ENCODE peak calls at places on chromosomes 2 and 18, in nine cellular contexts. E is mucosa of descending colon, Y is endothelial cell of umbilical vein, N is uterus, D is stomach, M is astrocyte of the cerebellum, Z is adipocyte, H is NB4, J is epithelial cell of esophagus. I is an unnamed sample.

GRCh38 chr2:86413296-86414085 is 27.7 kb upstream of the KDM3A start:
- DNase-seq in E (no peak), J (peak), H (no peak), Y (peak), D (no peak), M (no peak), Z (no peak), N (no peak), I (no peak)

GRCh38 chr2:215950009-215950408 is 63.3 kb downstream of the MREG start:
- DNase-seq in Y (peak), N (no peak), J (peak), M (peak), E (no peak), D (no peak), Z (peak), H (peak), I (peak)

GRCh38 chr2:120580709-120581108 is 155.0 kb upstream of the GLI2 start:
- DNase-seq in H (no peak), N (no peak), E (no peak), Y (no peak), M (no peak), Z (no peak), D (no peak), J (peak), I (no peak)

GRCh38 chr2:169928463-169928864 is 101.2 kb downstream of the UBR3 start:
- DNase-seq in Y (peak), Z (peak), M (peak), N (no peak), H (peak), J (peak), E (peak), D (no peak), I (peak)

GRCh38 chr2:46177461-46178089 is 119.6 kb upstream of the EPAS1 start:
- DNase-seq in N (no peak), J (no peak), H (no peak), D (no peak), E (no peak), Z (no peak), M (no peak), Y (no peak), I (no peak)

GRCh38 chr2:238422285-238422684 is 4.4 kb upstream of the ASB1 start:
- DNase-seq in H (no peak), Y (no peak), Z (no peak), J (no peak), D (no peak), N (no peak), E (no peak), M (no peak), I (no peak)

GRCh38 chr2:234500394-234501006 is 3.6 kb upstream of the ARL4C start:
- DNase-seq in Y (peak), M (no peak), Z (peak), J (peak), E (peak), D (peak), H (peak), N (no peak), I (peak)

GRCh38 chr2:42865884-42866861 is 73.8 kb upstream of the HAAO start:
- DNase-seq in Z (no peak), H (no peak), E (no peak), N (peak), D (no peak), J (no peak), M (no peak), Y (no peak), I (no peak)

GRCh38 chr2:158038906-158039305 is 62.8 kb upstream of the UPP2 start:
- DNase-seq in Z (no peak), H (no peak), N (no peak), D (no peak), Y (no peak), E (no peak), M (no peak), J (no peak), I (no peak)
- H3K4me3 ChIP-seq in Z (no peak), H (no peak), N (no peak), D (no peak), Y (no peak), E (no peak), M (no peak), J (no peak), I (no peak)

GRCh38 chr2:113887393-113887792 is 2.5 kb upstream of the ACTR3 start:
- DNase-seq in E (no peak), M (no peak), H (no peak), Z (no peak), Y (no peak), D (no peak), J (no peak), N (no peak), I (no peak)

GRCh38 chr2:113890253-113891235 is 655 bp downstream of the ACTR3 start:
- DNase-seq in Y (peak), Z (peak), N (peak), J (peak), H (peak), D (peak), E (peak), M (peak), I (peak)

GRCh38 chr2:113889471-113890252 is at the start of gene ACTR3:
- DNase-seq in E (peak), N (peak), Y (peak), D (peak), Z (peak), M (peak), H (peak), J (peak), I (peak)

GRCh38 chr2:113888641-113889470 is 1.0 kb upstream of the ACTR3 start:
- DNase-seq in H (no peak), D (peak), N (no peak), J (no peak), Y (no peak), M (no peak), Z (no peak), E (peak), I (no peak)

DNA sequence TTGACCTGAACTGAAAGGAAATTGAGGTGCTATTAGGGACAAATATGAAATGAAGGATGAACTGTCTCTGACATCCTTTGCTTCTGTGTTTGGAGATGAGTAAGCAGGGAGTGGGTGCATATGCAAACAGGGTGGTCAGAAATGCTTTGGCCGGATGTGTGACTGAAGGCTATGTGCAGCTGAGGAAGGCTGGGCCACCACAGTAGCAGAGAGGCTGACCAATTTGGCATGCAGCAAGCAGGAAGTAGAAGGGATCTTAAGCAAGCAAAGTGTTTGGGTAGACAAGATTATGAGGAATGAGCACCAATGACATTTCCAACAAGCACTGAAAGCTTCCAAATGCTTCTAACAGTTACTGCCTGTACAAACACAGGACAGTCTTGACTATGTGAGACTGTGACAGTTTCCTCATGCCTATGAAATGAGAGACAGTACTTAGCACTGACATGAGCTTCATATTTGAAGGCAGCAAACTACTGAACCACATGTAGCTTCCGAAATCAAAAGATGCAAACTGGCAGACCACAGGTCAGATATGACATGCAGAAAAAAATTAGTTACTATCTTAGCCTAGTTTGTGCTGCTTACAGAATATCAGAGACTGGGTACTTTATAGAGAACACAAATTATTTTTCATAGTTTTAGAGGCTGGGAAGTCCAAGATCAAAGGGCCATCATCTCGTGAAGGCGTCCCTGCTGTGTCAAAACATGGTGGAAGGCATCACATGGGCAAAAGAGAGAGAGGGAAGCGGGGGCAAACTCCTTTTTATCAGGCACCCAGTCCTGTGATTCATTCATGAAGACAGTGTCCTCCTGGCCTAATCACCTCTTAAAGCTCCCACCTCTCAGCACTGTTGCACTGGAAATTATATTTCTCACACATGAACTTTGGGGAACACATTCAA is 3.2 kb upstream of the ACTR3 start:
- DNase-seq in D (peak), H (peak), J (peak), N (no peak), Z (peak), Y (no peak), E (peak), M (peak), I (peak)
- H3K4me3 ChIP-seq in D (no peak), H (peak), J (no peak), N (no peak), Z (no peak), Y (no peak), E (no peak), M (no peak), I (no peak)

DNA sequence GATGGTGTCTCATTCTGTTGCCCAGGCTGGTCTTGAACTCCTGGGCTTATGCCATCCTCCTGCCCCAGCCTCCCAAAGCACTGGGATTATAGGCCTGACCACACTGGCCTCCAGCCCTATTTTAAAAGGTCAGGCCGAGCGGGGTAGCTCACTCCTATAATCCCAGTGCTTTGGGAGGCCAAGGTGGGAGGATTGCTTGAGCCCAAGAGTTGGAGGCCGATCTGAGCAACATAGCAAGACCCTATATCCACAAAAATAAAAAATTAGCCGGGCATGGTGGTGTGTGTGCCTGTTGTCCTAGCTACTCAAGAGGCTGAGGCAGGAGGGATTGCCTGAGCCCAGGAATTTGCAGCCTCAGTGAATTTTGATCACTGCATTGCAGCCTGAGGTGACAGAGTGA is 3.9 kb downstream of the CAB39 start:
- DNase-seq in J (no peak), D (no peak), Z (no peak), H (no peak), M (no peak), Y (no peak), N (no peak), E (no peak), I (no peak)
- H3K4me3 ChIP-seq in J (no peak), D (no peak), Z (no peak), H (no peak), M (no peak), Y (no peak), N (no peak), E (no peak), I (no peak)

GRCh38 chr2:37349376-37349775 is 4.9 kb downstream of the QPCT start:
- DNase-seq in D (no peak), M (no peak), Z (no peak), J (no peak), E (no peak), H (peak), Y (no peak), N (no peak), I (peak)
- H3K4me3 ChIP-seq in D (no peak), M (no peak), Z (no peak), J (no peak), E (no peak), H (no peak), Y (no peak), N (no peak), I (no peak)

DNA sequence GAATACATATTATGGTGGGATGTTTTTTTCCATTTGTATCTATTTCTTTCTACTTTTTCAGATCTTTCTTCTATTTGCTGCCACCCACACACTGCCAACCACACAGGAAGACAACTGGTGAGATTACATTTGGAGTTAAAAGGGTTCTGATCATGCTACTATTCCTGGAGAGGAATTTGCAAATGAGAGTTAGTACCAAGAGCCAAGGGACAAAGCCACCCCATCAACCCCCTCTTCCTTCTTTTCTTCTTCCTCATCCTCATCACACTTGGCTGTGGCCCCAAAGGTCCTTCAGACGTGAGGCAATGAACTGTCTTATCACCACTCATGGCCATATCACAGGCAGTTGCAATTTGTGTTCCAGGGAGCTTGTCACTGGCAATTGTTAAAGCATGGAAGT is 215.6 kb upstream of the SLC14A2 start:
- DNase-seq in N (no peak), D (no peak), Z (no peak), M (no peak), J (no peak), Y (no peak), H (no peak), E (no peak), I (no peak)
- H3K4me3 ChIP-seq in N (no peak), D (no peak), Z (no peak), M (no peak), J (no peak), Y (no peak), H (no peak), E (no peak), I (no peak)

DNA sequence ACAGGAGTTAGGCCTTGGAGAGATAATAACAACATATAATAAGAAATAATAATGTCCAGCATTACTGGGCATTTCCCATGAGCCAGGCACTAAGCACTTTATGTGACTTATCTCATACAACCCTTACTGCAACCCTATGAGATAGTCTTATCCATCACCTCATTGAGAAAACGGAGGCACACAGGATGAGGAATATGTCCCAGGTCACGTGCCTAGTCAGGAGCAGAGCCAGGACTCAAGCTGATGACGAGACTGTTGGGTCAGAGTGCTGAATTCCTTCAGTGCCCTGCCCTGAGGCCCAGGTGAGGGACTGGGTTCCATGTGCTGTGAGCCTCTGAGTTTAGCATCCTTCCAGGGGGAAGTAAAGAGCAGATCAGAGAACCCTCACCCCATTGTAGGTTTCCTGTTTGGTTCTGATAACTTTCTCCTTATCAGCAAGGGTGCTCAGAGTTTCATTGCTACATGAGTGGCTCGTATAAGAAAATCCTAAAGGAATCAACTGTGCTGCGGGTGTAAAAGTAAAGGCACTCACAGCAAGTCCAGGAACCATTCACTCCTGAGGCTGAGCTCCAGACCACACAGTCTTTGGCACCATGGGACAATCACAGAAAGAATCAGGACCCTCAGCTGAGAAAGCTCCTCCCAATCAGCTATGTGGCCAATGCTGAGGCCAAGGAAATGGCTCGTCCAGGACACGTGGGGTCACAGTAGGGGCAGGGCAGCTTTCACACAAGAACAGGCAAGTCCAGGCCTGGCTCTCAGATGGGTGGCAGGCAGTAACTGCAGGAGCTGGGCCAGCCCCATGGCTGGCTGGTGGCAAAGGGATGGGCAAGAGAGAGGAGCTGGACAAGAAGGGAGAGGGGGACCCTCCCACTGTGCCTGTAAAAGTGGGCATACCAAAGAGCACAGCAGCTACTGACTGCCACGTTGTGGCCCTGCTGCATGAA is 11.9 kb upstream of the EDAR start:
- DNase-seq in J (peak), H (no peak), D (no peak), Y (no peak), N (no peak), Z (no peak), M (no peak), E (no peak), I (no peak)
- H3K4me3 ChIP-seq in J (no peak), H (no peak), D (no peak), Y (no peak), N (no peak), Z (no peak), M (no peak), E (no peak), I (no peak)

GRCh38 chr18:79797518-79798345 is at the start of gene KCNG2:
- DNase-seq in H (peak), Z (peak), J (peak), E (peak), N (no peak), Y (no peak), M (no peak), D (no peak), I (peak)
- H3K4me3 ChIP-seq in H (no peak), Z (no peak), J (no peak), E (no peak), N (no peak), Y (no peak), M (peak), D (peak), I (peak)

GRCh38 chr18:57629399-57629798 is 7.8 kb upstream of the NARS1 start:
- DNase-seq in E (no peak), N (no peak), M (no peak), H (no peak), D (no peak), J (no peak), Y (no peak), Z (no peak), I (no peak)
- H3K4me3 ChIP-seq in E (no peak), N (peak), M (no peak), H (no peak), D (peak), J (peak), Y (no peak), Z (peak), I (no peak)

DNA sequence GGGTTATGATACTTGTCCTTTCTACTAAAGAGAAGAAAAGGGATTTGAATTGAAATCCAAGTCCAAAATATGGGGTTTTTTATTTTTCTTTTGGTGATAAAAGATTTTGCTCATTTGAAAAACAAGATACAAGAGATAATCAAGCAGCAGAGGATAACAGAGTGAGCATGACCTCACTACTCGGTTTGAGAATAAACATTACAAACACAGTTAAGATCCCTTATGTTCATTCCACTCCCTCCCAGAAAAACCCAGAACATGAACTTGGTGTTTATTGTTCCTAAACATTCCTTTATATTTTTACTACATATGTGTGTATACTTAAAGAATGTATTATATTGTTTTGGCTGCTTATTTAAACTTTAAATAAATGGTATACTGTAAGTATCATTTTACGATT is 146.6 kb upstream of the CHAC2 start:
- DNase-seq in E (no peak), Z (no peak), J (no peak), D (no peak), N (no peak), H (no peak), M (no peak), Y (no peak), I (no peak)
- H3K4me3 ChIP-seq in E (no peak), Z (no peak), J (no peak), D (no peak), N (no peak), H (no peak), M (no peak), Y (no peak), I (no peak)

I was measured in cardiac fibroblast.